ENCODE peak calls at places on chromosomes 13 and 19, in seven cellular contexts. L is H1, I is K562, S is SK-N-SH, G is HCT116, Y is HepG2, F is GM12878. X is an unnamed sample.

GRCh38 chr19:575527-576506 is 3.4 kb downstream of the BSG start:
- DNase-seq in G (no peak), S (peak; percentile 71), F (no peak), I (peak; percentile 58), Y (no peak), L (no peak), X (no peak)

GRCh38 chr19:50793558-50794065 is 3.4 kb downstream of the ACP4 start:
- DNase-seq in S (peak; percentile 44), L (peak; percentile 53), I (no peak), G (no peak), Y (no peak), F (no peak), X (no peak)

GRCh38 chr19:13974073-13974472 is 21.8 kb downstream of the DCAF15 start:
- DNase-seq in L (peak; percentile 78), F (no peak), Y (no peak), G (peak; percentile 65), I (peak; percentile 82), S (peak; percentile 66), X (peak; percentile 90)

GRCh38 chr13:76004411-76004810 is 368.3 kb downstream of the LMO7 start:
- DNase-seq in Y (no peak), I (no peak), S (no peak), L (no peak), F (no peak), G (no peak), X (no peak)

GRCh38 chr13:28468520-28468915 is 26.4 kb downstream of the FLT1 start:
- DNase-seq in G (no peak), S (no peak), L (no peak), F (no peak), Y (no peak), I (no peak), X (no peak)

GRCh38 chr13:65965496-65965895 is 1264.6 kb downstream of the PCDH9 start:
- DNase-seq in F (no peak), Y (no peak), S (no peak), I (no peak), L (no peak), G (no peak), X (no peak)

GRCh38 chr19:956747-957451 is 27.2 kb upstream of the WDR18 start:
- DNase-seq in Y (no peak), G (peak; percentile 36), L (peak; percentile 65), S (peak; percentile 82), F (no peak), I (no peak), X (peak; percentile 59)

GRCh38 chr19:16778796-16779411 is 50.3 kb upstream of the SIN3B start:
- DNase-seq in I (peak; percentile 65), G (peak; percentile 67), F (peak; percentile 26), L (peak; percentile 80), S (peak; percentile 52), Y (peak; percentile 40), X (peak; percentile 53)

GRCh38 chr13:30855569-30855968 is 50.5 kb upstream of the MEDAG start:
- DNase-seq in G (no peak), Y (no peak), I (no peak), S (no peak), F (no peak), L (no peak), X (no peak)

GRCh38 chr13:113643593-113643992 is 14.4 kb downstream of the ATP4B start:
- DNase-seq in F (no peak), G (no peak), L (no peak), Y (no peak), I (no peak), S (no peak), X (no peak)
- TF ChIP-seq JUND in F (no peak), G (no peak), L (no peak), Y (no peak), I (no peak), S (no peak), X (no peak)

GRCh38 chr13:106815545-106815944 is 247.6 kb upstream of the ARGLU1 start:
- DNase-seq in F (no peak), S (no peak), L (no peak), G (no peak), Y (no peak), I (no peak), X (no peak)
- TF ChIP-seq JUND in F (no peak), S (no peak), L (no peak), G (no peak), Y (no peak), I (no peak), X (no peak)

GRCh38 chr19:47886010-47886559 is at the start of gene SULT2A1:
- DNase-seq in S (no peak), L (no peak), F (no peak), G (no peak), Y (peak; percentile 92), I (no peak), X (no peak)
- TF ChIP-seq JUND in S (no peak), L (no peak), F (no peak), G (no peak), Y (peak; percentile 67), I (no peak), X (no peak)

GRCh38 chr13:52356327-52356726 is 49.6 kb downstream of the THSD1 start:
- DNase-seq in I (no peak), S (no peak), G (no peak), L (no peak), F (no peak), Y (no peak), X (no peak)
- TF ChIP-seq JUND in I (no peak), S (no peak), G (no peak), L (no peak), F (no peak), Y (no peak), X (no peak)

GRCh38 chr19:15170345-15170744 is 30.4 kb downstream of the NOTCH3 start:
- DNase-seq in I (peak; percentile 87), F (no peak), G (no peak), S (no peak), L (peak; percentile 85), Y (no peak), X (no peak)
- TF ChIP-seq JUND in I (no peak), F (no peak), G (no peak), S (no peak), L (no peak), Y (no peak), X (no peak)

GRCh38 chr19:30070198-30070969 is 128.3 kb downstream of the URI1 start:
- DNase-seq in F (no peak), Y (no peak), S (no peak), I (no peak), L (no peak), G (no peak), X (no peak)

GRCh38 chr19:30070970-30071632 is 129.1 kb downstream of the URI1 start:
- DNase-seq in G (no peak), Y (no peak), L (no peak), F (no peak), I (no peak), S (peak; percentile 92), X (no peak)

GRCh38 chr19:30069535-30070197 is 127.6 kb downstream of the URI1 start:
- DNase-seq in G (no peak), Y (no peak), I (no peak), L (no peak), F (no peak), S (no peak), X (no peak)

GRCh38 chr19:30073152-30074000 is 131.3 kb downstream of the URI1 start:
- DNase-seq in Y (no peak), L (no peak), F (no peak), S (no peak), I (no peak), G (no peak), X (no peak)

GRCh38 chr19:30071871-30072270 is 129.8 kb downstream of the URI1 start:
- DNase-seq in L (no peak), S (no peak), I (no peak), Y (no peak), F (no peak), G (no peak), X (no peak)
- TF ChIP-seq JUND in L (no peak), S (no peak), I (no peak), Y (no peak), F (no peak), G (no peak), X (no peak)

GRCh38 chr19:45320997-45321775 is 1.5 kb downstream of the CKM start:
- DNase-seq in G (no peak), F (no peak), S (no peak), L (no peak), I (no peak), Y (no peak), X (no peak)
- TF ChIP-seq JUND in G (no peak), F (no peak), S (no peak), L (no peak), I (no peak), Y (no peak), X (no peak)

GRCh38 chr13:90591927-90592268 is 755.6 kb upstream of the MIR17HG start:
- DNase-seq in L (no peak), S (no peak), Y (peak; percentile 3), F (no peak), G (no peak), I (no peak), X (no peak)

GRCh38 chr13:90591260-90591926 is 756.1 kb upstream of the MIR17HG start:
- DNase-seq in S (no peak), F (no peak), I (no peak), G (no peak), L (no peak), Y (no peak), X (no peak)

GRCh38 chr13:90592943-90593342 is 754.5 kb upstream of the MIR17HG start:
- DNase-seq in L (no peak), G (no peak), Y (no peak), S (no peak), F (no peak), I (no peak), X (no peak)

DNA sequence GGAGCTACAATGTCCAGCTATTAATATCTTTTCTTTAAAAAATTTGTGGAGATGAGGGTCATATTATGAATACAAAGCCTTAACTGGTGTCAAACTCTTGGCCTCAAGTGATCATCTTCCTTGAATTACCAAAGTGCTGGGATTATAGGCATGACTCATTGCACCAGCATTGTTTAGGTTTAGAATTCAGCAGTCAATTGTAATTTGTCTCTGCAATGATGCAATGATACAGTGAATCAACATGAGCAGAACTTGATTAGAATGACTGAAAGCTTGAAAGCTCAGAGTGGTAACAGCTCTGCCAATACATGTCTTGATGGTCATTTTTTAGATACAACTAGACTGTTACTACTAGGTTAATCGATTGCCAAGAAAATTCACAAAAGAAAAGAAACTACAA is 752.8 kb upstream of the MIR17HG start:
- DNase-seq in L (no peak), I (no peak), Y (no peak), G (no peak), F (no peak), S (no peak), X (no peak)
- TF ChIP-seq JUND in L (peak; percentile 5), I (no peak), Y (no peak), G (no peak), F (no peak), S (no peak), X (no peak)